ENCODE peak calls at places on chromosomes 2 and 18, in eight cellular contexts. G, Y, V, E, F, S, U and X are unnamed samples.

GRCh38 chr2:180656455-180656847 is 324.0 kb upstream of the UBE2E3 start:
- DNase-seq in G (no peak), Y (no peak), V (no peak), E (no peak), F (no peak), S (peak; percentile 24), U (no peak), X (no peak)

GRCh38 chr2:160984426-160985077 is 175.7 kb upstream of the TANK start:
- DNase-seq in G (no peak), Y (no peak), V (no peak), E (no peak), F (no peak), S (no peak), U (no peak), X (no peak)

GRCh38 chr18:42956287-42956686 is 159.2 kb downstream of the RIT2 start:
- DNase-seq in G (no peak), Y (no peak), V (no peak), E (no peak), F (no peak), S (no peak), U (no peak), X (no peak)

GRCh38 chr2:85433511-85434089 is 15.1 kb downstream of the SH2D6 start:
- DNase-seq in G (no peak), Y (peak; percentile 88), V (no peak), E (peak; percentile 58), F (peak; percentile 85), S (no peak), U (no peak), X (no peak)

GRCh38 chr2:234187646-234188174 is 137.2 kb downstream of the SPP2 start:
- DNase-seq in G (no peak), Y (no peak), V (no peak), E (no peak), F (no peak), S (no peak), U (no peak), X (no peak)

GRCh38 chr2:120929829-120930228 is 194.2 kb downstream of the GLI2 start:
- DNase-seq in G (no peak), Y (no peak), V (no peak), E (no peak), F (no peak), S (no peak), U (no peak), X (no peak)

GRCh38 chr18:8866679-8867078 is 161.3 kb downstream of the MTCL1 start:
- DNase-seq in G (no peak), Y (no peak), V (no peak), E (no peak), F (no peak), S (no peak), U (no peak), X (no peak)

GRCh38 chr18:73365018-73365417 is 497.2 kb upstream of the NETO1 start:
- DNase-seq in G (no peak), Y (no peak), V (no peak), E (no peak), F (no peak), S (no peak), U (no peak), X (no peak)

GRCh38 chr2:74179063-74179865 is 585 bp upstream of the MOB1A start:
- DNase-seq in G (no peak), Y (no peak), V (no peak), E (no peak), F (no peak), S (no peak), U (no peak), X (no peak)

GRCh38 chr2:235866373-235866772 is 301.8 kb downstream of the GBX2 start:
- DNase-seq in G (no peak), Y (no peak), V (no peak), E (no peak), F (no peak), S (no peak), U (no peak), X (no peak)

GRCh38 chr2:32820701-32821100 is 126.1 kb upstream of the LTBP1 start:
- DNase-seq in G (no peak), Y (no peak), V (no peak), E (no peak), F (no peak), S (no peak), U (no peak), X (no peak)

GRCh38 chr18:55997156-55997561 is 409.2 kb upstream of the TCF4 start:
- DNase-seq in G (no peak), Y (no peak), V (no peak), E (no peak), F (no peak), S (no peak), U (no peak), X (no peak)

GRCh38 chr2:129747500-129748125 is 231.9 kb upstream of the RAB6C start:
- DNase-seq in G (no peak), Y (no peak), V (no peak), E (no peak), F (no peak), S (no peak), U (no peak), X (no peak)

GRCh38 chr2:48844418-48845155 is 89.1 kb upstream of the LHCGR start:
- DNase-seq in G (no peak), Y (no peak), V (no peak), E (no peak), F (no peak), S (no peak), U (no peak), X (no peak)

GRCh38 chr2:2843969-2844548 is 513.0 kb upstream of the MYT1L start:
- DNase-seq in G (no peak), Y (no peak), V (no peak), E (no peak), F (no peak), S (no peak), U (no peak), X (no peak)

GRCh38 chr2:120736955-120737801 is 1.5 kb downstream of the GLI2 start:
- DNase-seq in G (no peak), Y (no peak), V (no peak), E (peak; percentile 12), F (no peak), S (peak; percentile 42), U (no peak), X (no peak)

GRCh38 chr2:109272461-109272860 is 143.5 kb downstream of the SH3RF3 start:
- DNase-seq in G (no peak), Y (no peak), V (no peak), E (no peak), F (no peak), S (no peak), U (no peak), X (no peak)

GRCh38 chr2:197042613-197043248 is 116.2 kb upstream of the PGAP1 start:
- DNase-seq in G (no peak), Y (no peak), V (peak; percentile 35), E (no peak), F (no peak), S (no peak), U (no peak), X (no peak)

GRCh38 chr2:127580167-127581049 is 44.9 kb downstream of the MYO7B start:
- DNase-seq in G (no peak), Y (no peak), V (peak; percentile 4), E (no peak), F (no peak), S (no peak), U (no peak), X (no peak)

GRCh38 chr18:23235860-23236259 is 100.6 kb downstream of the CABLES1 start:
- DNase-seq in G (no peak), Y (no peak), V (no peak), E (no peak), F (no peak), S (no peak), U (no peak), X (no peak)

GRCh38 chr2:233854241-233854981 is at the start of gene HJURP:
- DNase-seq in G (peak; percentile 87), Y (peak; percentile 94), V (peak; percentile 96), E (peak; percentile 97), F (peak; percentile 94), S (peak; percentile 99), U (peak; percentile 91), X (peak; percentile 90)

GRCh38 chr2:7738596-7738995 is 821.4 kb downstream of the RNF144A start:
- DNase-seq in G (no peak), Y (no peak), V (no peak), E (no peak), F (no peak), S (no peak), U (no peak), X (no peak)

GRCh38 chr2:207448006-207448405 is 81.8 kb upstream of the CREB1 start:
- DNase-seq in G (no peak), Y (no peak), V (no peak), E (no peak), F (no peak), S (no peak), U (no peak), X (no peak)

GRCh38 chr18:8785261-8785660 is 79.9 kb downstream of the MTCL1 start:
- DNase-seq in G (no peak), Y (no peak), V (no peak), E (no peak), F (no peak), S (no peak), U (no peak), X (no peak)

GRCh38 chr2:130319536-130319935 is 23.2 kb upstream of the IMP4 start:
- DNase-seq in G (no peak), Y (no peak), V (no peak), E (no peak), F (no peak), S (no peak), U (no peak), X (no peak)